ENCODE peak calls at places on chromosomes 13 and 19, in nine cellular contexts. N is mammary epithelial cell, Z is fibroblast of lung, X is neural progenitor cell, Y is GM23248, O is IMR-90, L is PC-3, D is neuronal stem cell, R is astrocyte. S is an unnamed sample. For H3K4me1, the result is how much of the 10 kb centered on the place peaks cover.

GRCh38 chr13:52419080-52419479 is 13.1 kb upstream of the THSD1 start:
- DNase-seq in Y (no peak), N (no peak), X (no peak), Z (no peak), R (no peak), O (no peak), L (no peak), D (no peak), S (no peak)

GRCh38 chr13:101231751-101232428 is 184.4 kb downstream of the NALCN start:
- DNase-seq in O (peak), Y (peak), X (no peak), Z (no peak), R (no peak), N (peak), D (no peak), L (no peak), S (no peak)

GRCh38 chr13:74115138-74115537 is 19.1 kb downstream of the KLF12 start:
- DNase-seq in X (no peak), R (peak), D (no peak), Y (peak), N (peak), O (peak), Z (peak), L (peak), S (no peak)

GRCh38 chr13:53092931-53093330 is 64.3 kb downstream of the OLFM4 start:
- DNase-seq in Z (no peak), R (no peak), D (no peak), N (no peak), X (no peak), O (no peak), L (no peak), Y (no peak), S (no peak)

GRCh38 chr13:50936681-50937080 is 27.1 kb downstream of the RNASEH2B start:
- DNase-seq in R (no peak), O (no peak), Y (peak), L (no peak), Z (peak), D (no peak), X (no peak), N (no peak), S (no peak)

GRCh38 chr13:35346494-35346893 is 130.0 kb downstream of the MAB21L1 start:
- DNase-seq in D (no peak), R (no peak), O (no peak), X (no peak), Y (no peak), L (no peak), Z (no peak), N (no peak), S (no peak)

GRCh38 chr13:39313721-39314120 is 275.5 kb downstream of the NHLRC3 start:
- DNase-seq in Y (no peak), X (no peak), D (no peak), O (no peak), R (no peak), Z (no peak), N (peak), L (no peak), S (no peak)

GRCh38 chr13:45374917-45375316 is 33.9 kb upstream of the TPT1 start:
- DNase-seq in R (peak), Y (peak), D (no peak), X (no peak), L (no peak), O (peak), N (no peak), Z (no peak), S (no peak)

GRCh38 chr19:42277821-42278809 is 9.1 kb downstream of the CIC start:
- DNase-seq in Z (no peak), R (no peak), N (peak), X (no peak), L (no peak), D (no peak), Y (peak), O (no peak), S (peak)

GRCh38 chr13:109644956-109645355 is 141.4 kb downstream of the IRS2 start:
- DNase-seq in Z (no peak), X (no peak), Y (no peak), R (no peak), D (no peak), O (no peak), N (no peak), L (no peak), S (no peak)

GRCh38 chr13:113427562-113428468 is 25.5 kb downstream of the ADPRHL1 start:
- DNase-seq in N (no peak), L (no peak), D (no peak), O (peak), Y (peak), R (no peak), Z (peak), X (peak), S (no peak)

GRCh38 chr13:43377955-43378354 is 354.6 kb downstream of the DNAJC15 start:
- DNase-seq in D (no peak), N (peak), R (peak), X (no peak), O (peak), L (peak), Z (peak), Y (peak), S (no peak)

GRCh38 chr13:26219726-26220125 is 2.4 kb downstream of the RNF6 start:
- DNase-seq in Z (peak), X (no peak), Y (peak), L (peak), R (peak), D (no peak), O (peak), N (peak), S (no peak)

GRCh38 chr13:51623473-51623872 is 39.2 kb downstream of the WDFY2 start:
- DNase-seq in O (no peak), R (peak), X (no peak), D (no peak), Y (no peak), L (no peak), Z (no peak), N (no peak), S (no peak)

GRCh38 chr13:47484564-47484963 is 516.5 kb downstream of the SUCLA2 start:
- DNase-seq in L (peak), D (no peak), O (peak), R (peak), N (peak), Z (peak), Y (peak), X (no peak), S (no peak)

GRCh38 chr13:44768775-44769578 is 192.8 kb upstream of the TSC22D1 start:
- DNase-seq in Z (no peak), D (no peak), N (peak), R (peak), L (peak), X (no peak), O (peak), Y (peak), S (no peak)

GRCh38 chr13:28449826-28450773 is 44.8 kb downstream of the FLT1 start:
- DNase-seq in D (no peak), R (no peak), L (peak), Y (peak), X (no peak), O (no peak), Z (no peak), N (no peak), S (no peak)
- H3K9ac ChIP-seq in D (no peak), R (no peak), L (no peak), Y (no peak), X (no peak), O (no peak), Z (no peak), N (no peak), S (no peak)

GRCh38 chr19:40418040-40418439 is 4.9 kb upstream of the PRX start:
- DNase-seq in Z (no peak), N (no peak), Y (no peak), D (no peak), L (no peak), R (no peak), X (no peak), O (no peak), S (no peak)

GRCh38 chr19:40420451-40420765 is 5.4 kb downstream of the SERTAD1 start:
- DNase-seq in O (no peak), D (no peak), L (no peak), X (no peak), Y (no peak), R (no peak), N (no peak), Z (no peak), S (no peak)

GRCh38 chr19:40419780-40420179 is 6.0 kb downstream of the SERTAD1 start:
- DNase-seq in L (no peak), X (no peak), Y (no peak), O (no peak), D (no peak), Z (no peak), N (no peak), R (no peak), S (no peak)

GRCh38 chr19:40417714-40417996 is 4.5 kb upstream of the PRX start:
- DNase-seq in D (no peak), O (no peak), Y (no peak), L (no peak), Z (no peak), X (no peak), N (no peak), R (no peak), S (no peak)

DNA sequence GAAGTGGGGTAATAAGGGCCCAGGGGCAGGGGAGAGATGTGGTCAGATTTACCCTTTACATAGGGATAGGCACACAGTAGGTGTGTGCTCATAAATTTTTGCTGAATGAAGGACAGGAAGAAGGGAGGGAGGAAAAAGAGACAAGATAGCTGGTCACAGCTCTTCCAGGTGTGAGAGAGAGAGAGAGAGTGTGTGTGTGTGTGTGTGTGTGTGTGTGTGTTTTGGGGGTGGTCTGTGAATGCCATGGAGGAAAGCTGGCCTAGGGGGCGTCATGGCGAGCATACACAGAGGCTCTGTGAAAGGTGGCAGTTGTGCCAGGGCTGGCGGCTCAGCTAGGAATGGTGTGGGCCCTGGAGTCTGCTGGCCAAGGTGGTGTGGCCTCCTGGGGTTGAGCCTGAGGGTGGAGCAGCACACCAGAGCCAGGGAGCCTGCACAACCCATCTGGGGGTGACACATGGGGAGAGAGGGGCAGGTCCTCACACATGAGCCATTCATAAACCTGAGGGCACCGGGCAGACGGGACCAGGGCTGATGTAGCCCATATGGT is 6.0 kb upstream of the PRX start:
- DNase-seq in O (no peak), Z (no peak), D (no peak), L (no peak), N (no peak), R (no peak), X (no peak), Y (no peak), S (no peak)
- H3K4me1 ChIP-seq in O (under half), Z (under half), D (under half), L (under half), N (under half), R (under half), X (under half), Y (under half), S (under half)

GRCh38 chr19:35114656-35115537 is 726 bp upstream of the FXYD3 start:
- DNase-seq in X (peak), N (peak), L (peak), D (peak), Y (peak), O (peak), Z (peak), R (no peak), S (peak)
- H3K4me3 ChIP-seq in X (peak), N (peak), L (peak), D (no peak), Y (no peak), O (peak), Z (peak), R (no peak), S (peak)

GRCh38 chr19:13964776-13965175 is 12.5 kb downstream of the DCAF15 start:
- DNase-seq in O (peak), R (peak), L (peak), Y (no peak), X (no peak), N (no peak), Z (peak), D (no peak), S (no peak)

GRCh38 chr19:13961826-13962737 is 9.8 kb downstream of the DCAF15 start:
- DNase-seq in D (no peak), L (no peak), X (peak), Z (peak), R (no peak), Y (no peak), N (no peak), O (peak), S (no peak)

GRCh38 chr19:13963603-13964105 is 11.3 kb downstream of the DCAF15 start:
- DNase-seq in O (no peak), R (no peak), L (no peak), N (no peak), Y (no peak), D (no peak), X (no peak), Z (no peak), S (no peak)

GRCh38 chr19:13960863-13961784 is 8.8 kb downstream of the DCAF15 start:
- DNase-seq in D (no peak), L (peak), Y (no peak), N (no peak), Z (no peak), R (no peak), X (no peak), O (no peak), S (no peak)

DNA sequence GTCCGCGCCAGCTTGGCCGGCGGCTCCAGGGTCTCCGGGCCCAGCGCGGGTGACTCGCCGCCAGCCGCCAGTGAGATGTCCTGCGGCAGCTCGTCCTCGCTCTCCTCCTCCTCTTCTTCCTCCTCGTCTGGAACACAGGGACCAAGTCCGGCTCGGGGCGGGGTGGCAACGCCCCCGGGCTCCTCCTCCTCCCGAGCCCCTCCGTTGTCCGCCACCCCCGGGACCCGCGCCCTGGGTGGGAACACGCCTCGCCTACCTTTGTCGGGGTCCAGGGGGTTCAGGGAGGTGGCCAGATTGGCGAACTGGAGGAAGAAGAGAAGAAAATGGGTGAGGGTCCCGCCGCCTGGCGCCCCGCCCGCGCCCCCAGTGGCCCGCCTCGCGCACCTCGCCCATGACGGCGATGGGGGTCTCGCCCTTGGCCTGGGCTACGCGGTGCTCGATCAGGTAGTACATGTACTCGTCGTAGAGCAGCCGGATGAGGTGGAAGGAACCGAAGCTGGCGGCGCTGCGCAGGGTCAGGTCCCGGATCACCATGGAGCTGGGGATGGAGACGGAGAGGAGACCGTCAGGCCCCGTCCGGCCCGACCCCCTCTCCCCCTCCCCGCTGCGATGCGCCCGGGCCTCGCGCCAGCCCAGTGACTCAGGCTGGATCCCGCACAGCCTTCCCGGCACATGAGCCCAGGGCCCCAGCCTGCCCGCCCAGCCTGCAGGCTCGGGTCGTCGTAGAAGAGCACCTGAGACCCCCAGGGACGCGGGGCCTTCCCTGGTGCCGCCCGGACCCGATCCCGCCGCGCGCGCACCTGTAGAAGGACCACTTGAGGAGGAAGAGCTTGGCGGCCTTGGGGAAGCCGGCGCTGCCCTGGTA is 10.7 kb downstream of the DCAF15 start:
- DNase-seq in Y (no peak), D (no peak), L (no peak), O (peak), X (no peak), Z (peak), N (no peak), R (peak), S (no peak)
- H3K9ac ChIP-seq in Y (no peak), D (peak), L (no peak), O (no peak), X (no peak), Z (no peak), N (no peak), R (no peak), S (no peak)